ENCODE peak calls at places on chromosomes 2 and 18, in four cellular contexts. Y is HT1080, F is mesendoderm, T is ovary. Z is an unnamed sample.

GRCh38 chr2:218879881-218880748 is 537 bp upstream of the WNT10A start:
- DNase-seq in Y (no peak), F (no peak), T (no peak), Z (peak)

GRCh38 chr2:69217333-69218080 is 169.5 kb downstream of the GFPT1 start:
- DNase-seq in Y (no peak), F (no peak), T (no peak), Z (no peak)

GRCh38 chr2:152588911-152589310 is 128.3 kb downstream of the PRPF40A start:
- DNase-seq in Y (no peak), F (no peak), T (no peak), Z (no peak)

GRCh38 chr2:69030791-69031190 is 17.8 kb downstream of the ANTXR1 start:
- DNase-seq in Y (no peak), F (no peak), T (no peak), Z (no peak)

GRCh38 chr2:171712051-171712450 is 24.8 kb downstream of the DYNC1I2 start:
- DNase-seq in Y (peak), F (peak), T (no peak), Z (no peak)

GRCh38 chr18:74116628-74117554 is 30.7 kb downstream of the FBXO15 start:
- DNase-seq in Y (no peak), F (peak), T (no peak), Z (no peak)

GRCh38 chr2:36044389-36044788 is 311.2 kb upstream of the CRIM1 start:
- DNase-seq in Y (no peak), F (no peak), T (no peak), Z (no peak)

GRCh38 chr2:105790467-105791118 is 45.9 kb downstream of the NCK2 start:
- DNase-seq in Y (no peak), F (no peak), T (no peak), Z (no peak)

GRCh38 chr2:53512071-53512841 is 255.3 kb upstream of the CHAC2 start:
- DNase-seq in Y (peak), F (no peak), T (no peak), Z (no peak)

GRCh38 chr2:42385225-42385624 is 24.2 kb upstream of the COX7A2L start:
- DNase-seq in Y (peak), F (peak), T (no peak), Z (no peak)

GRCh38 chr2:59233448-59233847 is 992.3 kb upstream of the FANCL start:
- DNase-seq in Y (no peak), F (no peak), T (no peak), Z (no peak)

GRCh38 chr18:67216846-67217245 is 299.7 kb downstream of the DSEL start:
- DNase-seq in Y (no peak), F (no peak), T (no peak), Z (no peak)

GRCh38 chr2:104919127-104919526 is 65.2 kb downstream of the POU3F3 start:
- DNase-seq in Y (peak), F (no peak), T (no peak), Z (no peak)

GRCh38 chr2:200378652-200379290 is 72.3 kb downstream of the SPATS2L start:
- DNase-seq in Y (no peak), F (no peak), T (no peak), Z (no peak)

GRCh38 chr2:15041429-15041837 is 408.9 kb downstream of the LRATD1 start:
- DNase-seq in Y (no peak), F (no peak), T (no peak), Z (no peak)

Z was measured in CD4-positive, alpha-beta T cell.